ENCODE peak calls at places on chromosomes 2 and 18, in eight cellular contexts. One of them, this sample, is unnamed.

GRCh38 chr2:72057308-72057707 is 90.4 kb downstream of the CYP26B1 start:
- DNase-seq in NCI-H748 treated with DMSO at 0.1 percent for 48 hours: no peak
- DNase-seq in NCI-H69: no peak
- DNase-seq in SJSA1: no peak
- DNase-seq in A172: no peak
- DNase-seq in astrocyte: no peak
- DNase-seq in SHP77: no peak
- DNase-seq in AG10803: no peak
- DNase-seq in this sample: no peak

GRCh38 chr18:35682282-35682867 is 100.8 kb downstream of the GALNT1 start:
- DNase-seq in NCI-H748 treated with DMSO at 0.1 percent for 48 hours: no peak
- DNase-seq in NCI-H69: no peak
- DNase-seq in SJSA1: no peak
- DNase-seq in A172: no peak
- DNase-seq in astrocyte: peak
- DNase-seq in SHP77: no peak
- DNase-seq in AG10803: peak
- DNase-seq in this sample: no peak

GRCh38 chr2:1887915-1888314 is 143.6 kb upstream of the PXDN start:
- DNase-seq in NCI-H748 treated with DMSO at 0.1 percent for 48 hours: no peak
- DNase-seq in NCI-H69: no peak
- DNase-seq in SJSA1: no peak
- DNase-seq in A172: peak
- DNase-seq in astrocyte: no peak
- DNase-seq in SHP77: peak
- DNase-seq in AG10803: peak
- DNase-seq in this sample: no peak

GRCh38 chr18:77092104-77093066 is 40.2 kb downstream of the MBP start:
- DNase-seq in NCI-H748 treated with DMSO at 0.1 percent for 48 hours: no peak
- DNase-seq in NCI-H69: peak
- DNase-seq in SJSA1: no peak
- DNase-seq in A172: no peak
- DNase-seq in astrocyte: no peak
- DNase-seq in SHP77: no peak
- DNase-seq in AG10803: no peak
- DNase-seq in this sample: no peak

GRCh38 chr2:43758738-43759137 is 15.1 kb upstream of the DYNC2LI1 start:
- DNase-seq in NCI-H748 treated with DMSO at 0.1 percent for 48 hours: no peak
- DNase-seq in NCI-H69: no peak
- DNase-seq in SJSA1: peak
- DNase-seq in A172: peak
- DNase-seq in astrocyte: peak
- DNase-seq in SHP77: no peak
- DNase-seq in AG10803: peak
- DNase-seq in this sample: no peak

GRCh38 chr2:174552891-174553290 is 44.7 kb downstream of the WIPF1 start:
- DNase-seq in NCI-H748 treated with DMSO at 0.1 percent for 48 hours: no peak
- DNase-seq in NCI-H69: no peak
- DNase-seq in SJSA1: no peak
- DNase-seq in A172: no peak
- DNase-seq in astrocyte: no peak
- DNase-seq in SHP77: no peak
- DNase-seq in AG10803: no peak
- DNase-seq in this sample: no peak

GRCh38 chr18:79816981-79817606 is 19.4 kb downstream of the KCNG2 start:
- DNase-seq in NCI-H748 treated with DMSO at 0.1 percent for 48 hours: no peak
- DNase-seq in NCI-H69: no peak
- DNase-seq in SJSA1: no peak
- DNase-seq in A172: no peak
- DNase-seq in astrocyte: no peak
- DNase-seq in SHP77: no peak
- DNase-seq in AG10803: no peak
- DNase-seq in this sample: no peak

GRCh38 chr2:29749843-29750242 is 171.5 kb downstream of the ALK start:
- DNase-seq in NCI-H748 treated with DMSO at 0.1 percent for 48 hours: no peak
- DNase-seq in NCI-H69: peak
- DNase-seq in SJSA1: no peak
- DNase-seq in A172: no peak
- DNase-seq in astrocyte: no peak
- DNase-seq in SHP77: no peak
- DNase-seq in AG10803: no peak
- DNase-seq in this sample: peak

GRCh38 chr2:76044701-76045100 is 334.0 kb upstream of the GCFC2 start:
- DNase-seq in NCI-H748 treated with DMSO at 0.1 percent for 48 hours: no peak
- DNase-seq in NCI-H69: no peak
- DNase-seq in SJSA1: no peak
- DNase-seq in A172: no peak
- DNase-seq in astrocyte: no peak
- DNase-seq in SHP77: no peak
- DNase-seq in AG10803: no peak
- DNase-seq in this sample: no peak

GRCh38 chr18:12410121-12410520 is 2.4 kb downstream of the PRELID3A start:
- DNase-seq in NCI-H748 treated with DMSO at 0.1 percent for 48 hours: no peak
- DNase-seq in NCI-H69: no peak
- DNase-seq in SJSA1: no peak
- DNase-seq in A172: no peak
- DNase-seq in astrocyte: peak
- DNase-seq in SHP77: no peak
- DNase-seq in AG10803: no peak
- DNase-seq in this sample: no peak

GRCh38 chr2:200226652-200227426 is 79.7 kb upstream of the SPATS2L start:
- DNase-seq in NCI-H748 treated with DMSO at 0.1 percent for 48 hours: no peak
- DNase-seq in NCI-H69: no peak
- DNase-seq in SJSA1: no peak
- DNase-seq in A172: no peak
- DNase-seq in astrocyte: no peak
- DNase-seq in SHP77: no peak
- DNase-seq in AG10803: no peak
- DNase-seq in this sample: no peak

GRCh38 chr2:153519260-153519875 is 40.8 kb upstream of the RPRM start:
- DNase-seq in NCI-H748 treated with DMSO at 0.1 percent for 48 hours: peak
- DNase-seq in NCI-H69: peak
- DNase-seq in SJSA1: no peak
- DNase-seq in A172: peak
- DNase-seq in astrocyte: peak
- DNase-seq in SHP77: no peak
- DNase-seq in AG10803: peak
- DNase-seq in this sample: peak

GRCh38 chr2:214471990-214472389 is 61.1 kb downstream of the VWC2L start:
- DNase-seq in NCI-H748 treated with DMSO at 0.1 percent for 48 hours: no peak
- DNase-seq in NCI-H69: no peak
- DNase-seq in SJSA1: no peak
- DNase-seq in A172: no peak
- DNase-seq in astrocyte: peak
- DNase-seq in SHP77: no peak
- DNase-seq in AG10803: no peak
- DNase-seq in this sample: no peak

GRCh38 chr18:40980171-40980570 is 974.9 kb upstream of the PIK3C3 start:
- DNase-seq in NCI-H748 treated with DMSO at 0.1 percent for 48 hours: no peak
- DNase-seq in NCI-H69: peak
- DNase-seq in SJSA1: no peak
- DNase-seq in A172: no peak
- DNase-seq in astrocyte: peak
- DNase-seq in SHP77: no peak
- DNase-seq in AG10803: no peak
- DNase-seq in this sample: no peak

GRCh38 chr2:86072271-86072858 is 33.3 kb downstream of the POLR1A start:
- DNase-seq in NCI-H748 treated with DMSO at 0.1 percent for 48 hours: no peak
- DNase-seq in NCI-H69: peak
- DNase-seq in SJSA1: no peak
- DNase-seq in A172: peak
- DNase-seq in astrocyte: peak
- DNase-seq in SHP77: peak
- DNase-seq in AG10803: peak
- DNase-seq in this sample: peak

GRCh38 chr2:43100883-43101662 is 125.3 kb downstream of the ZFP36L2 start:
- DNase-seq in NCI-H748 treated with DMSO at 0.1 percent for 48 hours: no peak
- DNase-seq in NCI-H69: peak
- DNase-seq in SJSA1: no peak
- DNase-seq in A172: no peak
- DNase-seq in astrocyte: peak
- DNase-seq in SHP77: no peak
- DNase-seq in AG10803: peak
- DNase-seq in this sample: no peak

GRCh38 chr2:122389694-122390093 is 634.2 kb downstream of the TSN start:
- DNase-seq in NCI-H748 treated with DMSO at 0.1 percent for 48 hours: no peak
- DNase-seq in NCI-H69: no peak
- DNase-seq in SJSA1: no peak
- DNase-seq in A172: no peak
- DNase-seq in astrocyte: no peak
- DNase-seq in SHP77: no peak
- DNase-seq in AG10803: no peak
- DNase-seq in this sample: no peak

GRCh38 chr2:219578811-219579210 is 6.7 kb downstream of the INHA start:
- DNase-seq in NCI-H748 treated with DMSO at 0.1 percent for 48 hours: no peak
- DNase-seq in NCI-H69: no peak
- DNase-seq in SJSA1: no peak
- DNase-seq in A172: no peak
- DNase-seq in astrocyte: no peak
- DNase-seq in SHP77: no peak
- DNase-seq in AG10803: peak
- DNase-seq in this sample: no peak

GRCh38 chr2:25966531-25967265 is 15.6 kb downstream of the KIF3C start:
- DNase-seq in NCI-H748 treated with DMSO at 0.1 percent for 48 hours: no peak
- DNase-seq in NCI-H69: no peak
- DNase-seq in SJSA1: no peak
- DNase-seq in A172: no peak
- DNase-seq in astrocyte: no peak
- DNase-seq in SHP77: no peak
- DNase-seq in AG10803: no peak
- DNase-seq in this sample: no peak

GRCh38 chr2:190110131-190110530 is 47.6 kb upstream of the MSTN start:
- DNase-seq in NCI-H748 treated with DMSO at 0.1 percent for 48 hours: no peak
- DNase-seq in NCI-H69: no peak
- DNase-seq in SJSA1: no peak
- DNase-seq in A172: peak
- DNase-seq in astrocyte: peak
- DNase-seq in SHP77: no peak
- DNase-seq in AG10803: no peak
- DNase-seq in this sample: no peak

GRCh38 chr18:36700955-36701354 is 127.8 kb downstream of the TPGS2 start:
- DNase-seq in NCI-H748 treated with DMSO at 0.1 percent for 48 hours: no peak
- DNase-seq in NCI-H69: no peak
- DNase-seq in SJSA1: no peak
- DNase-seq in A172: no peak
- DNase-seq in astrocyte: no peak
- DNase-seq in SHP77: no peak
- DNase-seq in AG10803: no peak
- DNase-seq in this sample: no peak

GRCh38 chr2:101140978-101141655 is 10.1 kb downstream of the TBC1D8 start:
- DNase-seq in NCI-H748 treated with DMSO at 0.1 percent for 48 hours: no peak
- DNase-seq in NCI-H69: no peak
- DNase-seq in SJSA1: no peak
- DNase-seq in A172: no peak
- DNase-seq in astrocyte: no peak
- DNase-seq in SHP77: no peak
- DNase-seq in AG10803: no peak
- DNase-seq in this sample: no peak

GRCh38 chr2:192978317-192978874 is 783.7 kb upstream of the TMEFF2 start:
- DNase-seq in NCI-H748 treated with DMSO at 0.1 percent for 48 hours: peak
- DNase-seq in NCI-H69: peak
- DNase-seq in SJSA1: no peak
- DNase-seq in A172: no peak
- DNase-seq in astrocyte: no peak
- DNase-seq in SHP77: peak
- DNase-seq in AG10803: no peak
- DNase-seq in this sample: no peak

GRCh38 chr18:36187138-36187825 is at the start of gene MOCOS:
- DNase-seq in NCI-H748 treated with DMSO at 0.1 percent for 48 hours: peak
- DNase-seq in NCI-H69: peak
- DNase-seq in SJSA1: peak
- DNase-seq in A172: peak
- DNase-seq in astrocyte: no peak
- DNase-seq in SHP77: no peak
- DNase-seq in AG10803: peak
- DNase-seq in this sample: no peak

GRCh38 chr2:2318949-2319348 is 12.1 kb downstream of the MYT1L start:
- DNase-seq in NCI-H748 treated with DMSO at 0.1 percent for 48 hours: no peak
- DNase-seq in NCI-H69: no peak
- DNase-seq in SJSA1: no peak
- DNase-seq in A172: no peak
- DNase-seq in astrocyte: no peak
- DNase-seq in SHP77: no peak
- DNase-seq in AG10803: no peak
- DNase-seq in this sample: no peak

GRCh38 chr2:128555433-128555832 is 236.8 kb upstream of the HS6ST1 start:
- DNase-seq in NCI-H748 treated with DMSO at 0.1 percent for 48 hours: no peak
- DNase-seq in NCI-H69: no peak
- DNase-seq in SJSA1: no peak
- DNase-seq in A172: no peak
- DNase-seq in astrocyte: no peak
- DNase-seq in SHP77: no peak
- DNase-seq in AG10803: no peak
- DNase-seq in this sample: no peak

GRCh38 chr2:3547915-3548314 is 10.2 kb downstream of the RNASEH1 start:
- DNase-seq in NCI-H748 treated with DMSO at 0.1 percent for 48 hours: no peak
- DNase-seq in NCI-H69: no peak
- DNase-seq in SJSA1: no peak
- DNase-seq in A172: no peak
- DNase-seq in astrocyte: no peak
- DNase-seq in SHP77: no peak
- DNase-seq in AG10803: no peak
- DNase-seq in this sample: no peak